ENCODE peak calls at places on chromosomes 2 and 18, in five cellular contexts. Y, N, D, H and K are unnamed samples.

GRCh38 chr18:36798738-36799473 is 29.9 kb downstream of the TPGS2 start:
- DNase-seq in Y (no peak), N (no peak), D (no peak), H (peak), K (no peak)

GRCh38 chr18:58721586-58722160 is 50.4 kb downstream of the MALT1 start:
- DNase-seq in Y (no peak), N (peak), D (no peak), H (no peak), K (no peak)

GRCh38 chr2:150486539-150487484 is 655 bp downstream of the RND3 start:
- DNase-seq in Y (peak), N (no peak), D (peak), H (peak), K (peak)

GRCh38 chr2:181231886-181232644 is 225.1 kb upstream of the ITGA4 start:
- DNase-seq in Y (no peak), N (no peak), D (no peak), H (peak), K (no peak)

GRCh38 chr18:32470136-32470712 is 458 bp downstream of the GAREM1 start:
- DNase-seq in Y (peak), N (no peak), D (peak), H (no peak), K (no peak)

GRCh38 chr2:126714191-126714965 is 58.4 kb downstream of the GYPC start:
- DNase-seq in Y (no peak), N (no peak), D (peak), H (no peak), K (peak)

GRCh38 chr2:236211281-236211680 is 43.1 kb upstream of the GBX2 start:
- DNase-seq in Y (no peak), N (no peak), D (no peak), H (no peak), K (peak)

GRCh38 chr2:232013701-232014353 is 52.3 kb downstream of the DIS3L2 start:
- DNase-seq in Y (no peak), N (peak), D (no peak), H (peak), K (no peak)

GRCh38 chr2:240129731-240130392 is 6.2 kb downstream of the COPS9 start:
- DNase-seq in Y (no peak), N (no peak), D (peak), H (no peak), K (no peak)

GRCh38 chr2:96637385-96638143 is 548 bp downstream of the KANSL3 start:
- DNase-seq in Y (peak), N (peak), D (peak), H (peak), K (peak)

GRCh38 chr2:158214431-158214830 is 112.8 kb downstream of the UPP2 start:
- DNase-seq in Y (no peak), N (no peak), D (peak), H (peak), K (no peak)

GRCh38 chr18:76410660-76411417 is 84.2 kb downstream of the ZNF516 start:
- DNase-seq in Y (no peak), N (no peak), D (no peak), H (no peak), K (no peak)

GRCh38 chr2:161981016-161981415 is 93.0 kb downstream of the DPP4 start:
- DNase-seq in Y (no peak), N (no peak), D (no peak), H (no peak), K (no peak)

GRCh38 chr2:102094917-102095316 is 47.6 kb upstream of the IL1R1 start:
- DNase-seq in Y (no peak), N (peak), D (no peak), H (peak), K (no peak)

GRCh38 chr2:2507471-2507997 is 176.5 kb upstream of the MYT1L start:
- DNase-seq in Y (no peak), N (no peak), D (no peak), H (no peak), K (peak)

GRCh38 chr2:12177052-12177994 is 430.9 kb downstream of the LPIN1 start:
- DNase-seq in Y (peak), N (no peak), D (peak), H (peak), K (peak)

GRCh38 chr18:580154-580553 is at the start of gene CETN1:
- DNase-seq in Y (no peak), N (no peak), D (no peak), H (no peak), K (no peak)

GRCh38 chr2:171069286-171069956 is 91.3 kb downstream of the TLK1 start:
- DNase-seq in Y (no peak), N (no peak), D (no peak), H (no peak), K (no peak)

GRCh38 chr2:17958486-17959092 is 80.1 kb downstream of the KCNS3 start:
- DNase-seq in Y (no peak), N (no peak), D (no peak), H (no peak), K (no peak)

GRCh38 chr2:38438536-38439225 is 61.6 kb upstream of the ATL2 start:
- DNase-seq in Y (no peak), N (no peak), D (no peak), H (no peak), K (no peak)

GRCh38 chr2:196083601-196084000 is 15.0 kb upstream of the DNAH7 start:
- DNase-seq in Y (no peak), N (no peak), D (no peak), H (no peak), K (no peak)

GRCh38 chr2:158730621-158730905 is 64.6 kb upstream of the DAPL1 start:
- DNase-seq in Y (no peak), N (no peak), D (no peak), H (no peak), K (no peak)

GRCh38 chr2:45748239-45748638 is 96.8 kb downstream of the PRKCE start:
- DNase-seq in Y (no peak), N (peak), D (no peak), H (peak), K (no peak)

GRCh38 chr18:46320928-46321855 is 217.0 kb downstream of the HAUS1 start:
- DNase-seq in Y (no peak), N (peak), D (no peak), H (peak), K (no peak)

GRCh38 chr2:121429119-121429903 is 101.4 kb upstream of the RNU4ATAC start:
- DNase-seq in Y (no peak), N (peak), D (no peak), H (peak), K (no peak)

GRCh38 chr2:37526323-37526722 is 145.1 kb downstream of the CDC42EP3 start:
- DNase-seq in Y (no peak), N (no peak), D (no peak), H (no peak), K (no peak)

GRCh38 chr2:108607706-108608301 is 73.5 kb downstream of the LIMS1 start:
- DNase-seq in Y (no peak), N (no peak), D (no peak), H (peak), K (no peak)

GRCh38 chr2:152861349-152861942 is 143.0 kb downstream of the ARL6IP6 start:
- DNase-seq in Y (no peak), N (no peak), D (no peak), H (peak), K (no peak)

GRCh38 chr18:11946756-11947155 is 34.6 kb upstream of the IMPA2 start:
- DNase-seq in Y (no peak), N (no peak), D (no peak), H (peak), K (no peak)

GRCh38 chr2:99066602-99067001 is 74.9 kb upstream of the C2orf15 start:
- DNase-seq in Y (no peak), N (peak), D (no peak), H (peak), K (no peak)

GRCh38 chr2:10141736-10142639 is 19.4 kb downstream of the RRM2 start:
- DNase-seq in Y (no peak), N (no peak), D (no peak), H (no peak), K (no peak)

GRCh38 chr2:86031606-86032005 is 74.1 kb downstream of the POLR1A start:
- DNase-seq in Y (no peak), N (no peak), D (no peak), H (no peak), K (no peak)

GRCh38 chr2:100013892-100014677 is 128.3 kb downstream of the AFF3 start:
- DNase-seq in Y (no peak), N (peak), D (peak), H (peak), K (peak)

GRCh38 chr2:127066942-127067341 is 40.0 kb downstream of the BIN1 start:
- DNase-seq in Y (no peak), N (no peak), D (peak), H (no peak), K (peak)

DNA sequence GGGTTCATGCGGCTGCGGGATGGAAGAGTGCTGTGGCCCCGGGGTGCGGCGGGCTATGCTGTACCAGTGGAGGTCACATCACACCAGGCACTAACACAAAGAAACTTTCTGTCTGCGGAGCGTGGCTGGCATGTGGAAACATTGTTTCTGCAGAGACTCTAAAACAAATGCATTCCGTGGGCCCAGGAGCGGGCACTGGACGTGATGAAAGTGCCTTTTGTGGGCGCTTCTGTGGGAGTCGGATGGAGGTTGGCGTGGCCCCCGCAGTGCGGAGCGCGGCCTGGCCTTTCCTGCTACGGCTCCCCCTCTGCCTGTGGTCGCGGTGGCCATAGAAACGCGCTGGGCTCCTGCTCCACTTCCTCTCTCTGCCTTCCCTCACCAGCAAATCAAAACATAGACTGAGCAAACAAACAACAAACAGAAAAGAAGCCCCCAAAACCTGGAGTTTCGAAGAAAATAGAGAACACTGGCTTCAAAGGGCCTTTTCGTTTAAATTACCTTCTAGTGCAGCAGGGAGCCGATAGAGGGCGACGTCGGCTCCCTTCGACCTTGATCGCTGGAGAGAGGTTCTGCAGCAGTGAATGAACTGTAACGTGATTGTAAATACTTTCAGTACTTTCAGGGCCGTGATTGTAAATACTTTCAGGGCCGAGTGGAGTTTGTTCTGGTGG is 51.4 kb downstream of the KIF5C start:
- DNase-seq in Y (no peak), N (no peak), D (no peak), H (peak), K (no peak)
- H3K4me3 ChIP-seq in Y (no peak), N (no peak), D (no peak), H (no peak), K (no peak)

DNA sequence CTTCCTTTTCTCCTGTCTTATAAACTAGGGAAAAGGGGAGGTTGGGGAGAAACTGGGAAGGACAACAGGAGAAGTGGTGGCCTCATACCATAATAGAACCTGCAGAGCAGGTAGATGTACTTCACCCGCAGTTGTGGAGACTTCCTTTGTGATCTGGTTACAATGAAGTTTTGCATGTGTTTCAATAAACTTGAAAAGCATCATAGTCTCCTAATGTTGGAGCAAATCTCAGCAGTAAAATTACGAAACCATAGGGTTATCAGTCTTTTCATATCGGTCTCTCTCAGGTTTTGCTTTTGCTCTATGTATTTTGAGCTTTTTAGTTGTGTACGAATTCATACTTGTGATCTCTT is 30.5 kb downstream of the ANO7 start:
- DNase-seq in Y (no peak), N (no peak), D (no peak), H (no peak), K (no peak)
- H3K4me3 ChIP-seq in Y (no peak), N (peak), D (peak), H (peak), K (peak)

GRCh38 chr2:191983591-191983990 is 136.7 kb upstream of the CAVIN2 start:
- DNase-seq in Y (no peak), N (no peak), D (no peak), H (no peak), K (no peak)
- H3K4me3 ChIP-seq in Y (no peak), N (no peak), D (no peak), H (no peak), K (no peak)

GRCh38 chr2:233981574-233982420 is 64.6 kb downstream of the TRPM8 start:
- DNase-seq in Y (no peak), N (no peak), D (no peak), H (no peak), K (no peak)

GRCh38 chr2:233983445-233983844 is 66.3 kb downstream of the TRPM8 start:
- DNase-seq in Y (no peak), N (no peak), D (no peak), H (no peak), K (no peak)

GRCh38 chr2:233979748-233980147 is 62.6 kb downstream of the TRPM8 start:
- DNase-seq in Y (no peak), N (no peak), D (no peak), H (no peak), K (no peak)

GRCh38 chr2:233980955-233981555 is 63.9 kb downstream of the TRPM8 start:
- DNase-seq in Y (no peak), N (no peak), D (no peak), H (no peak), K (no peak)

DNA sequence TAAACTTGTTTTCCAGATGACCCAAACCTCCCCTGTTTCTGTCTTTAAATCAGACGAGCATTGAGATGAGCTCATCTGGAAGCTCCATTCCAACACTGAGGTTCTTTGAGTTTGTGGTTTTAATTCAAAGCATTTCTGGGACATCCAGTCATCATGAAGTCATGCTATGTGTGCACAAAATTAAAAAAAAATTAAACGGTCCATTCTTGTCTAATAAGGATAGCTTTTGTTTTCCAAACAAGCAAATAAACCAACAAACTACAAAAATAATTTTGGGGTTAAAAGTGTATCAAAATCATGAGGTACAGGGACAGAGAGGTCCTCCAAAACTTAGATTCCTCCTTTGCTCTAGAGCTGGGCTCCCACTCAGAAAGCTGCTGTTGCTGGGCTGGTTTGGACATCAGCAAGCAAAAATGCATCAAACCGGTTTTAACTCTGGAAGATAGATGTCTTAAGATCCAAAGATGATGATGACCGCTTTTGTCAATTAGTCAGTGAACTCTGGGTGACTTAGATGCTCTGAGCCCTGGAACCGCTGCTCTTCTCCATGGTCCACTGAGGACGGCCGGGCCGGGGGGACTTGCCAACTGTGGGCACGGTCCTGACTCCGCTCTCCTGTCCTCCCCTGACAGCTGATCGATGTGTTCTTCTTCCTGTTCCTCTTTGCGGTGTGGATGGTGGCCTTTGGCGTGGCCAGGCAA is 65.4 kb downstream of the TRPM8 start:
- DNase-seq in Y (no peak), N (peak), D (no peak), H (peak), K (no peak)
- H3K4me3 ChIP-seq in Y (no peak), N (no peak), D (no peak), H (no peak), K (no peak)

GRCh38 chr2:65358690-65359400 is 73.6 kb downstream of the SPRED2 start:
- DNase-seq in Y (no peak), N (no peak), D (no peak), H (no peak), K (no peak)

GRCh38 chr2:65364986-65365733 is 67.2 kb downstream of the SPRED2 start:
- DNase-seq in Y (no peak), N (no peak), D (no peak), H (no peak), K (no peak)

GRCh38 chr2:65364054-65364651 is 68.2 kb downstream of the SPRED2 start:
- DNase-seq in Y (no peak), N (no peak), D (no peak), H (no peak), K (no peak)

GRCh38 chr2:65360441-65360840 is 72.0 kb downstream of the SPRED2 start:
- DNase-seq in Y (no peak), N (no peak), D (no peak), H (no peak), K (no peak)

GRCh38 chr2:65361623-65362022 is 70.8 kb downstream of the SPRED2 start:
- DNase-seq in Y (no peak), N (no peak), D (no peak), H (no peak), K (no peak)
- H3K4me3 ChIP-seq in Y (no peak), N (no peak), D (no peak), H (no peak), K (no peak)

DNA sequence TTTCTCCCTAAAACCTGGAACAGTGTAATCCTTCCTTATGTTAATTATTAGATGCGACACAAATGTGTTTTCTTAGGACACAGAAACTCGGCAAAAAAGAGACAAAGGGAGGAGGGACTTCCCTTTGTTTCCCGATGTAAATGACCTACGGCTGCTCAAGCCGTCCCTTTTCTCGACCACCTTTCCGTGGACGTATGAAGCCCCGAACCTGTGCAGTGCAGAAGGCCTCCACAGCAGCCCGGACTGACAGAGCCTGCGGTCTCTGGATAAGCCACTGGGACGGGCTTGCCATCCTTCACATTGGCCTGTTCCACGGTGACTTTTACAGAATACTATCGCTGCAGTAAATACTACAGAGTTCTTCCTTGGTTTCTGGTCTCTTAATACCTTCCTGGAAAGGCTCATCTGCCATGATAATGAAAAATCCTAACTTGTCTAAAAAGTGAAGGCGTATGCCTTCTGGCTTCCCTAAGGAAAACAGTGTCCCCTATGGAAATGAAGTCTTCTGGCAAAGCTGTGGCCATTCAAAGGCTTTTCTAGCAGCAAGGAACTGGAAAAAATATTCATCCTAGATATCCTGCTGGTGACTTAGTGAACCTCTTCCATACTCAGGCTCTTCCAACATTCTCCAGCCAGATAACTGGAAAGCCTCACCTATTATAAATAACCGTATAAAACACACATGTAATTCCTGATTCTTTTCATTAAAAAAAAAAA is 84.9 kb downstream of the RBMS1 start:
- DNase-seq in Y (no peak), N (no peak), D (no peak), H (no peak), K (no peak)
- H3K4me3 ChIP-seq in Y (no peak), N (no peak), D (peak), H (peak), K (peak)

GRCh38 chr18:24492445-24492844 is 32.0 kb downstream of the HRH4 start:
- DNase-seq in Y (no peak), N (no peak), D (no peak), H (no peak), K (no peak)
- H3K4me3 ChIP-seq in Y (no peak), N (no peak), D (no peak), H (no peak), K (no peak)

GRCh38 chr2:224983719-224984388 is 58.4 kb downstream of the DOCK10 start:
- DNase-seq in Y (no peak), N (no peak), D (peak), H (peak), K (no peak)
- H3K4me3 ChIP-seq in Y (peak), N (peak), D (peak), H (peak), K (peak)

GRCh38 chr2:222912776-222913175 is 51.9 kb downstream of the ACSL3 start:
- DNase-seq in Y (no peak), N (no peak), D (no peak), H (no peak), K (no peak)

GRCh38 chr2:222909276-222909675 is 48.4 kb downstream of the ACSL3 start:
- DNase-seq in Y (no peak), N (no peak), D (no peak), H (no peak), K (no peak)

GRCh38 chr2:222907790-222908431 is 47.1 kb downstream of the ACSL3 start:
- DNase-seq in Y (no peak), N (no peak), D (no peak), H (peak), K (no peak)

GRCh38 chr2:222915092-222915957 is 54.5 kb downstream of the ACSL3 start:
- DNase-seq in Y (no peak), N (no peak), D (no peak), H (peak), K (no peak)

DNA sequence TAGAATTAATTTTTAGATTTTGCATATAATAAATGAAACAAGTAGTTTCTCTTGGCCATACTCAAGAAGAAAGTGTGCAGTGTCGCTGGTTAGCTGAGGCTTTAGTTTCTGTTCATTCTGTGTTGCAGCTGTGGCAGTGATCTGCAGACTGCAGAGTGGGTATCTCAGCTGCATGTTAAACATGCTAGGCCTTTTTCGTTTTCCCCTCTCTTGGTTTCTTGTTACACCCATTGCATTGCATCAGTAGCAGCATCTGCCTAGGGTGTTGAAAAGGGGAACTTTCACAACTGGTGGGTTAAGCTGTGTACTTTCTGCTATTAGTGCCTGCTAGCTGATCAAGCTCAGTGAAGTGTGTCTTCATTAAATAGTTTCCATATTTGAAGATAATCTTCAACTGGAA is 51.3 kb downstream of the ACSL3 start:
- DNase-seq in Y (no peak), N (peak), D (no peak), H (no peak), K (no peak)
- H3K4me3 ChIP-seq in Y (no peak), N (no peak), D (no peak), H (no peak), K (no peak)

GRCh38 chr2:128731994-128732650 is 413.5 kb upstream of the HS6ST1 start:
- DNase-seq in Y (no peak), N (no peak), D (no peak), H (no peak), K (peak)
- H3K4me3 ChIP-seq in Y (no peak), N (no peak), D (no peak), H (no peak), K (no peak)